ENCODE peak calls at places on chromosomes 13 and 19, in ten cellular contexts. One of them, this sample, is unnamed.

GRCh38 chr19:12939292-12939606 is 840 bp downstream of the CALR start:
- DNase-seq in A549: no peak
- DNase-seq in body of pancreas: peak
- DNase-seq in stomach: no peak
- DNase-seq in K562: no peak
- DNase-seq in IMR-90: peak
- DNase-seq in tibial nerve: no peak
- DNase-seq in heart left ventricle: no peak
- DNase-seq in gastrocnemius medialis: no peak
- DNase-seq in ovary: no peak
- DNase-seq in this sample: peak

GRCh38 chr19:50666346-50667176 is 17.3 kb downstream of the C19orf81 start:
- DNase-seq in IMR-90: no peak
- DNase-seq in tibial nerve: no peak
- DNase-seq in stomach: no peak
- DNase-seq in K562: no peak
- DNase-seq in A549: no peak
- DNase-seq in heart left ventricle: no peak
- DNase-seq in body of pancreas: no peak
- DNase-seq in ovary: no peak
- DNase-seq in gastrocnemius medialis: no peak
- DNase-seq in this sample: no peak

GRCh38 chr13:79481685-79482052 is 714 bp downstream of the NDFIP2 start:
- DNase-seq in A549: no peak
- DNase-seq in gastrocnemius medialis: no peak
- DNase-seq in IMR-90: no peak
- DNase-seq in ovary: no peak
- DNase-seq in K562: peak
- DNase-seq in heart left ventricle: no peak
- DNase-seq in stomach: peak
- DNase-seq in body of pancreas: peak
- DNase-seq in tibial nerve: no peak
- DNase-seq in this sample: peak

GRCh38 chr19:1991516-1991915 is 24.0 kb downstream of the BTBD2 start:
- DNase-seq in tibial nerve: no peak
- DNase-seq in K562: no peak
- DNase-seq in stomach: no peak
- DNase-seq in gastrocnemius medialis: no peak
- DNase-seq in heart left ventricle: no peak
- DNase-seq in IMR-90: no peak
- DNase-seq in body of pancreas: no peak
- DNase-seq in A549: no peak
- DNase-seq in ovary: no peak
- DNase-seq in this sample: no peak

GRCh38 chr19:307111-307531 is 15.9 kb upstream of the PLPP2 start:
- DNase-seq in tibial nerve: no peak
- DNase-seq in stomach: no peak
- DNase-seq in gastrocnemius medialis: no peak
- DNase-seq in body of pancreas: no peak
- DNase-seq in heart left ventricle: no peak
- DNase-seq in A549: no peak
- DNase-seq in IMR-90: no peak
- DNase-seq in ovary: no peak
- DNase-seq in K562: no peak
- DNase-seq in this sample: no peak

GRCh38 chr19:55927991-55928390 is 4.1 kb downstream of the NLRP13 start:
- DNase-seq in tibial nerve: no peak
- DNase-seq in K562: no peak
- DNase-seq in ovary: no peak
- DNase-seq in body of pancreas: no peak
- DNase-seq in stomach: no peak
- DNase-seq in gastrocnemius medialis: no peak
- DNase-seq in A549: no peak
- DNase-seq in heart left ventricle: no peak
- DNase-seq in IMR-90: no peak
- DNase-seq in this sample: no peak

GRCh38 chr13:57925250-57925649 is 293.7 kb downstream of the PCDH17 start:
- DNase-seq in ovary: no peak
- DNase-seq in body of pancreas: no peak
- DNase-seq in K562: no peak
- DNase-seq in gastrocnemius medialis: no peak
- DNase-seq in heart left ventricle: no peak
- DNase-seq in IMR-90: no peak
- DNase-seq in stomach: no peak
- DNase-seq in tibial nerve: no peak
- DNase-seq in A549: no peak
- DNase-seq in this sample: no peak

GRCh38 chr13:34941835-34942731 is at the start of gene NBEA:
- DNase-seq in ovary: peak
- DNase-seq in IMR-90: peak
- DNase-seq in heart left ventricle: peak
- DNase-seq in tibial nerve: peak
- DNase-seq in A549: peak
- DNase-seq in K562: peak
- DNase-seq in stomach: peak
- DNase-seq in gastrocnemius medialis: peak
- DNase-seq in body of pancreas: peak
- DNase-seq in this sample: peak

GRCh38 chr19:9140159-9140874 is at the start of gene ZNF317:
- DNase-seq in stomach: peak
- DNase-seq in tibial nerve: peak
- DNase-seq in K562: peak
- DNase-seq in ovary: peak
- DNase-seq in body of pancreas: peak
- DNase-seq in IMR-90: peak
- DNase-seq in heart left ventricle: peak
- DNase-seq in gastrocnemius medialis: peak
- DNase-seq in A549: peak
- DNase-seq in this sample: peak
- TF ChIP-seq POLR2A in stomach: no peak
- TF ChIP-seq POLR2A in tibial nerve: peak
- TF ChIP-seq POLR2A in K562: peak
- TF ChIP-seq POLR2A in ovary: peak
- TF ChIP-seq POLR2A in body of pancreas: peak
- TF ChIP-seq POLR2A in IMR-90: peak
- TF ChIP-seq POLR2A in heart left ventricle: no peak
- TF ChIP-seq POLR2A in gastrocnemius medialis: peak
- TF ChIP-seq POLR2A in A549: peak
- TF ChIP-seq POLR2A in this sample: no peak

GRCh38 chr19:32688315-32688714 is 3.3 kb upstream of the NUDT19 start:
- DNase-seq in gastrocnemius medialis: no peak
- DNase-seq in body of pancreas: no peak
- DNase-seq in tibial nerve: no peak
- DNase-seq in K562: no peak
- DNase-seq in heart left ventricle: no peak
- DNase-seq in IMR-90: peak
- DNase-seq in ovary: no peak
- DNase-seq in A549: no peak
- DNase-seq in stomach: peak
- DNase-seq in this sample: no peak

GRCh38 chr19:32692727-32693061 is 1.1 kb downstream of the NUDT19 start:
- DNase-seq in IMR-90: no peak
- DNase-seq in A549: no peak
- DNase-seq in stomach: no peak
- DNase-seq in body of pancreas: no peak
- DNase-seq in heart left ventricle: no peak
- DNase-seq in tibial nerve: no peak
- DNase-seq in ovary: no peak
- DNase-seq in gastrocnemius medialis: no peak
- DNase-seq in K562: no peak
- DNase-seq in this sample: no peak

GRCh38 chr19:32687681-32688080 is 3.9 kb upstream of the NUDT19 start:
- DNase-seq in A549: no peak
- DNase-seq in body of pancreas: no peak
- DNase-seq in K562: peak
- DNase-seq in gastrocnemius medialis: no peak
- DNase-seq in tibial nerve: no peak
- DNase-seq in ovary: no peak
- DNase-seq in IMR-90: no peak
- DNase-seq in stomach: no peak
- DNase-seq in heart left ventricle: no peak
- DNase-seq in this sample: no peak

GRCh38 chr19:32691291-32691951 is at the start of gene NUDT19:
- DNase-seq in tibial nerve: peak
- DNase-seq in IMR-90: peak
- DNase-seq in ovary: peak
- DNase-seq in K562: peak
- DNase-seq in A549: peak
- DNase-seq in body of pancreas: peak
- DNase-seq in gastrocnemius medialis: peak
- DNase-seq in stomach: peak
- DNase-seq in heart left ventricle: peak
- DNase-seq in this sample: peak

DNA sequence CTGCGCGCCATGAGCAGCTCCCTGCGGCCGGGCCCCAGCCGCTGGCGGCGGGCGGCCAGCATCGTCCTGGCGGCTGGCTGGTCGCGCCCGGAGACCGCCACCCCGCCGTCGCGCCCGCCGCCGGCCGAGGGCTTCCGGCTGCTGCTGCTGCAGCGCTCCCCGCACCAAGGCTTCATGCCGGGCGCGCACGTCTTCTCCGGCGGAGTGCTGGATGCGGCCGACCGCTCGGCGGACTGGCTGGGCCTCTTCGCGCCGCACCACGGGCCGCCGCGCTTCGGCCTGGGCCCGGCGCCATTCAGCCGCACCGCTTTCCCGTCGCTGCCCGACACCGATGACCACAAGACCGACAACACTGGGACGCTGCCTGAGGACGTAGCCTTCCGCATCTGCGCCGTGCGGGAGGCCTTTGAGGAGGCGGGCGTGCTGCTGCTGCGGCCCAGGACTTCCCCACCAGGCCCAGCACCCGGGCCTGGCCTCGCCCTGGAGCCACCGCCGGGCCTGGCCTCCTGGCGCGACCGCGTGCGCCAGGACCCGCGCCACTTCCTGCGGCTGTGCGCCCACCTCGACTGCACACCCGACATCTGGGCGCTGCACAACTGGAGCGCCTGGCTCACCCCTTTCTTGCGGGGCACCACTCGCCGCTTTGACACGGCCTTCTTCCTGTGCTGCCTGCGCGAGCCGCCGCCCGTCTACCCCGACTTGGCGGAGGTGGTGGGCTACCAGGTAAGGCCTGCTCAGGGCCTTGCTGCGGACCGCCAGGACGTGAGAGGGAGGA is 518 bp downstream of the NUDT19 start:
- DNase-seq in IMR-90: peak
- DNase-seq in heart left ventricle: peak
- DNase-seq in gastrocnemius medialis: peak
- DNase-seq in tibial nerve: no peak
- DNase-seq in K562: peak
- DNase-seq in ovary: peak
- DNase-seq in stomach: peak
- DNase-seq in body of pancreas: peak
- DNase-seq in A549: no peak
- DNase-seq in this sample: peak
- TF ChIP-seq POLR2A in IMR-90: peak
- TF ChIP-seq POLR2A in heart left ventricle: no peak
- TF ChIP-seq POLR2A in gastrocnemius medialis: peak
- TF ChIP-seq POLR2A in tibial nerve: no peak
- TF ChIP-seq POLR2A in K562: no peak
- TF ChIP-seq POLR2A in ovary: no peak
- TF ChIP-seq POLR2A in stomach: no peak
- TF ChIP-seq POLR2A in body of pancreas: peak
- TF ChIP-seq POLR2A in A549: no peak
- TF ChIP-seq POLR2A in this sample: no peak

GRCh38 chr19:45780146-45780447 is 2.2 kb downstream of the DMPK start:
- DNase-seq in body of pancreas: peak
- DNase-seq in tibial nerve: no peak
- DNase-seq in gastrocnemius medialis: no peak
- DNase-seq in K562: no peak
- DNase-seq in heart left ventricle: no peak
- DNase-seq in ovary: no peak
- DNase-seq in IMR-90: no peak
- DNase-seq in stomach: no peak
- DNase-seq in A549: no peak
- DNase-seq in this sample: no peak

GRCh38 chr19:45778010-45778671 is 4.1 kb downstream of the DMPK start:
- DNase-seq in IMR-90: no peak
- DNase-seq in gastrocnemius medialis: no peak
- DNase-seq in ovary: peak
- DNase-seq in stomach: no peak
- DNase-seq in A549: no peak
- DNase-seq in tibial nerve: no peak
- DNase-seq in K562: no peak
- DNase-seq in body of pancreas: no peak
- DNase-seq in heart left ventricle: no peak
- DNase-seq in this sample: no peak

GRCh38 chr19:45777395-45777961 is 4.8 kb downstream of the DMPK start:
- DNase-seq in body of pancreas: no peak
- DNase-seq in heart left ventricle: no peak
- DNase-seq in A549: no peak
- DNase-seq in ovary: peak
- DNase-seq in tibial nerve: no peak
- DNase-seq in gastrocnemius medialis: no peak
- DNase-seq in IMR-90: no peak
- DNase-seq in stomach: no peak
- DNase-seq in K562: no peak
- DNase-seq in this sample: no peak

GRCh38 chr19:45780448-45781281 is 1.6 kb downstream of the DMPK start:
- DNase-seq in body of pancreas: peak
- DNase-seq in gastrocnemius medialis: no peak
- DNase-seq in IMR-90: no peak
- DNase-seq in tibial nerve: no peak
- DNase-seq in A549: peak
- DNase-seq in stomach: no peak
- DNase-seq in ovary: peak
- DNase-seq in heart left ventricle: no peak
- DNase-seq in K562: no peak
- DNase-seq in this sample: no peak

DNA sequence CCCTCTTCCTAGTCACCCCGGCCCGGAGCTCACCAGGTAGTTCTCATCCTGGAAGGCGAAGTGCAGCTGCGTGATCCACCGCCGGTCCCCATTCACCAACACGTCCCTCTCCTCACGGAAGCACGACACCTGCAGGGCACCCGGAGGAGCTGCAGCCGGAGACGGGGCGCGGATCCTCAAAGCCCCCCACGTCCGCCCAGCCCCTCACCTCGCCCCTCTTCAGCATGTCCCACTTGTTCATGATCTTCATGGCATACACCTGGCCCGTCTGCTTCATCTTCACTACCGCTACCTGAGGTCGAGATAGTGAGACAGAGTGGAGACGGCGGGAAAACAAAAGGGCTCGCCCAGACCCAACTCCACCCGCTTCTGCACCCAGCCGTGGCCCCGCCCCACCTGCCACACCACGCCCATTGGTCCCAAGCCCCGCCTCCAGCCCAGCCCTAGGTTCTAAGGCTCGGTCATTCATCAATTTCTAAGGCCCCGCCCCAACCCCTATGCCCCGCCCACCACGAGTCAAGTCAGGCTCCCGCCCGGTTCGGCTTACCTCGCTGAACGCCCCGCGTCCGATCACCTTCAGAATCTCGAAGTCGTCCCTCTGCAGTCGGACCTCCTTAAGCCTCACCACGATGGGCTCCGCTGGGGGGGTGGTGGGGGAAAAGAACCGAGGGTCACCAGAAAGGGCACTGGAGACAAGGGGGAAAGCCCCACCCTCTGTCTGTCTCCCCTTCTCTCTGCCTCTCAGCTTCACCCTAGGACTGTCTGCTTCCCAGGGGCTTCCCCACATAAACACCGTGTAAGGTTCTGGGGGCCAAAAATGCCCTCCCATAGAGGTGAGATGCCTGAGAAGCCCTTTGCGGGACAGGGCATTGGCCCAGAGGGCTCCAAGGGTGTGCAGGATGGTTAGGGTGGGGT is 2.8 kb downstream of the DMPK start:
- DNase-seq in K562: peak
- DNase-seq in A549: peak
- DNase-seq in heart left ventricle: peak
- DNase-seq in tibial nerve: peak
- DNase-seq in IMR-90: no peak
- DNase-seq in stomach: peak
- DNase-seq in ovary: peak
- DNase-seq in body of pancreas: peak
- DNase-seq in gastrocnemius medialis: no peak
- DNase-seq in this sample: peak
- TF ChIP-seq POLR2A in K562: peak
- TF ChIP-seq POLR2A in A549: no peak
- TF ChIP-seq POLR2A in heart left ventricle: no peak
- TF ChIP-seq POLR2A in tibial nerve: no peak
- TF ChIP-seq POLR2A in IMR-90: no peak
- TF ChIP-seq POLR2A in stomach: no peak
- TF ChIP-seq POLR2A in ovary: no peak
- TF ChIP-seq POLR2A in body of pancreas: peak
- TF ChIP-seq POLR2A in gastrocnemius medialis: no peak
- TF ChIP-seq POLR2A in this sample: no peak

GRCh38 chr13:42140494-42140893 is 92.0 kb downstream of the DGKH start:
- DNase-seq in body of pancreas: no peak
- DNase-seq in ovary: no peak
- DNase-seq in A549: no peak
- DNase-seq in tibial nerve: no peak
- DNase-seq in IMR-90: no peak
- DNase-seq in heart left ventricle: no peak
- DNase-seq in K562: no peak
- DNase-seq in stomach: no peak
- DNase-seq in gastrocnemius medialis: no peak
- DNase-seq in this sample: no peak
- TF ChIP-seq POLR2A in body of pancreas: no peak
- TF ChIP-seq POLR2A in ovary: no peak
- TF ChIP-seq POLR2A in A549: no peak
- TF ChIP-seq POLR2A in tibial nerve: no peak
- TF ChIP-seq POLR2A in IMR-90: no peak
- TF ChIP-seq POLR2A in heart left ventricle: no peak
- TF ChIP-seq POLR2A in K562: no peak
- TF ChIP-seq POLR2A in stomach: no peak
- TF ChIP-seq POLR2A in gastrocnemius medialis: no peak
- TF ChIP-seq POLR2A in this sample: no peak